ENCODE peak calls at places on chromosomes 7 and 10, in five cellular contexts. X is activated naive CD8-positive, alpha-beta T cell treated with anti-CD3 and anti-CD28 coated beads for 36 hours; V is retinal pigment epithelial cell; R is transverse colon; J is CD4-positive, CD25-positive, alpha-beta regulatory T cell. S is an unnamed sample.

GRCh38 chr10:123930340-123931001 is 38.9 kb upstream of the CPXM2 start:
- DNase-seq in X (no peak), V (peak; percentile 39), R (no peak), J (no peak), S (no peak)

GRCh38 chr10:77844713-77845454 is 81.7 kb downstream of the DLG5 start:
- DNase-seq in X (no peak), V (peak; percentile 85), R (peak; percentile 66), J (no peak), S (no peak)

GRCh38 chr7:45196374-45196773 is 38.8 kb downstream of the RAMP3 start:
- DNase-seq in X (peak; percentile 78), V (no peak), R (no peak), J (no peak), S (peak; percentile 26)

GRCh38 chr7:44796034-44796503 is 412 bp upstream of the PPIA start:
- DNase-seq in X (no peak), V (no peak), R (no peak), J (no peak), S (no peak)

GRCh38 chr10:80394358-80394916 is 13.9 kb upstream of the PRXL2A start:
- DNase-seq in X (no peak), V (no peak), R (no peak), J (no peak), S (no peak)

GRCh38 chr10:73878365-73878764 is 4.0 kb upstream of the CAMK2G start:
- DNase-seq in X (no peak), V (no peak), R (no peak), J (no peak), S (no peak)

GRCh38 chr7:2087744-2088143 is 145.0 kb downstream of the MAD1L1 start:
- DNase-seq in X (no peak), V (no peak), R (no peak), J (no peak), S (no peak)

GRCh38 chr10:9986786-9987185 is 1030.9 kb upstream of the CELF2 start:
- DNase-seq in X (no peak), V (no peak), R (no peak), J (no peak), S (no peak)

GRCh38 chr7:11730725-11731124 is 101.3 kb downstream of the THSD7A start:
- DNase-seq in X (no peak), V (no peak), R (no peak), J (no peak), S (no peak)

GRCh38 chr7:111531993-111532392 is 30.3 kb downstream of the IMMP2L start:
- DNase-seq in X (no peak), V (no peak), R (no peak), J (no peak), S (no peak)